ENCODE peak calls at places on chromosomes 1 and 21, in five cellular contexts. S, I, K, V and L are unnamed samples.

GRCh38 chr1:183580281-183580682 is 10.0 kb downstream of the NCF2 start:
- DNase-seq in V (no peak), K (peak), S (no peak), I (no peak), L (peak)

GRCh38 chr1:78339490-78339889 is 151.3 kb upstream of the PTGFR start:
- DNase-seq in I (no peak), S (no peak), V (peak), K (peak), L (no peak)

GRCh38 chr1:28565726-28566125 is 12.8 kb downstream of the TRNAU1AP start:
- DNase-seq in V (no peak), K (no peak), I (no peak), S (no peak), L (no peak)

GRCh38 chr1:5886140-5886483 is 106.1 kb downstream of the NPHP4 start:
- DNase-seq in S (no peak), V (no peak), K (no peak), I (no peak), L (no peak)

GRCh38 chr1:160546942-160547341 is 23.9 kb upstream of the SLAMF6 start:
- DNase-seq in K (no peak), V (no peak), S (no peak), I (no peak), L (no peak)

GRCh38 chr1:94596260-94596659 is 54.7 kb upstream of the F3 start:
- DNase-seq in K (no peak), V (no peak), I (no peak), S (no peak), L (peak)

GRCh38 chr1:175508320-175509110 is 234.9 kb downstream of the TNR start:
- DNase-seq in S (no peak), K (peak), I (no peak), V (no peak), L (no peak)

GRCh38 chr1:9718006-9718680 is 66.6 kb downstream of the PIK3CD start:
- DNase-seq in I (no peak), S (no peak), V (no peak), K (no peak), L (peak)

GRCh38 chr1:18949689-18950414 is 6.6 kb downstream of the IFFO2 start:
- DNase-seq in K (peak), I (no peak), V (peak), S (no peak), L (peak)

GRCh38 chr1:40877681-40878080 is 15.5 kb upstream of the CITED4 start:
- DNase-seq in K (peak), S (peak), I (no peak), V (peak), L (peak)

GRCh38 chr1:28656335-28656734 is 7.9 kb downstream of the RNU11 start:
- DNase-seq in V (no peak), S (no peak), I (no peak), K (no peak), L (no peak)

GRCh38 chr1:156262461-156263287 is 14.8 kb upstream of the PAQR6 start:
- DNase-seq in V (peak), I (no peak), K (peak), S (peak), L (no peak)

GRCh38 chr21:15009964-15010363 is 54.8 kb downstream of the NRIP1 start:
- DNase-seq in K (peak), S (peak), V (peak), I (no peak), L (no peak)

GRCh38 chr1:202124107-202124506 is 1.4 kb downstream of the GPR37L1 start:
- DNase-seq in I (no peak), V (no peak), K (no peak), S (no peak), L (no peak)

GRCh38 chr1:237133921-237134320 is 91.9 kb downstream of the RYR2 start:
- DNase-seq in K (no peak), V (no peak), I (no peak), S (no peak), L (no peak)

GRCh38 chr1:225767591-225768540 is 9.8 kb upstream of the SRP9 start:
- DNase-seq in K (peak), I (no peak), V (peak), S (no peak), L (peak)

GRCh38 chr1:239654998-239655397 is 268.6 kb downstream of the CHRM3 start:
- DNase-seq in V (no peak), I (no peak), K (no peak), S (no peak), L (no peak)

GRCh38 chr1:54428838-54429513 is 22.8 kb upstream of the SSBP3 start:
- DNase-seq in V (no peak), K (peak), S (no peak), I (no peak), L (no peak)

GRCh38 chr1:26690576-26691031 is 5.2 kb upstream of the ARID1A start:
- DNase-seq in K (no peak), V (no peak), S (no peak), I (no peak), L (no peak)

GRCh38 chr1:79110749-79111148 is 104.2 kb upstream of the ADGRL4 start:
- DNase-seq in S (no peak), V (no peak), I (no peak), K (no peak), L (no peak)

GRCh38 chr1:207873055-207873890 is 37.7 kb downstream of the CD34 start:
- DNase-seq in K (no peak), S (no peak), V (no peak), I (no peak), L (no peak)